ENCODE peak calls at places on chromosomes 3 and 15, in four cellular contexts. One of them, this sample, is unnamed.

GRCh38 chr3:11391172-11391879 is 119.1 kb downstream of the ATG7 start:
- DNase-seq in MCF 10A: no peak
- DNase-seq in AG04450: no peak
- DNase-seq in AG10803: peak; percentile 39
- DNase-seq in this sample: no peak

GRCh38 chr3:4425707-4426106 is 41.4 kb downstream of the SUMF1 start:
- DNase-seq in MCF 10A: no peak
- DNase-seq in AG04450: no peak
- DNase-seq in AG10803: no peak
- DNase-seq in this sample: no peak

GRCh38 chr15:100866386-100867330 is 13.0 kb upstream of the ALDH1A3 start:
- DNase-seq in MCF 10A: no peak
- DNase-seq in AG04450: no peak
- DNase-seq in AG10803: no peak
- DNase-seq in this sample: no peak

GRCh38 chr3:172367205-172368105 is 80.8 kb downstream of the GHSR start:
- DNase-seq in MCF 10A: no peak
- DNase-seq in AG04450: no peak
- DNase-seq in AG10803: no peak
- DNase-seq in this sample: no peak

GRCh38 chr15:64938192-64938591 is 26.5 kb downstream of the ANKDD1A start:
- DNase-seq in MCF 10A: peak; percentile 66
- DNase-seq in AG04450: no peak
- DNase-seq in AG10803: no peak
- DNase-seq in this sample: no peak

GRCh38 chr3:31934018-31934417 is 47.0 kb downstream of the OSBPL10 start:
- DNase-seq in MCF 10A: peak; percentile 45
- DNase-seq in AG04450: no peak
- DNase-seq in AG10803: no peak
- DNase-seq in this sample: no peak

GRCh38 chr15:84684092-84684491 is 26.1 kb upstream of the NMB start:
- DNase-seq in MCF 10A: peak; percentile 17
- DNase-seq in AG04450: no peak
- DNase-seq in AG10803: no peak
- DNase-seq in this sample: no peak

GRCh38 chr15:55552461-55552860 is 35.7 kb downstream of the PYGO1 start:
- DNase-seq in MCF 10A: no peak
- DNase-seq in AG04450: no peak
- DNase-seq in AG10803: no peak
- DNase-seq in this sample: no peak

GRCh38 chr3:117398166-117398954 is 688.8 kb downstream of the TUSC7 start:
- DNase-seq in MCF 10A: no peak
- DNase-seq in AG04450: no peak
- DNase-seq in AG10803: no peak
- DNase-seq in this sample: no peak

GRCh38 chr3:10442151-10442795 is 63.1 kb downstream of the ATP2B2 start:
- DNase-seq in MCF 10A: no peak
- DNase-seq in AG04450: no peak
- DNase-seq in AG10803: peak; percentile 42
- DNase-seq in this sample: no peak

GRCh38 chr3:127796751-127797150 is 25.6 kb downstream of the MGLL start:
- DNase-seq in MCF 10A: no peak
- DNase-seq in AG04450: no peak
- DNase-seq in AG10803: no peak
- DNase-seq in this sample: peak; percentile 71

GRCh38 chr15:65171428-65171827 is 13.7 kb downstream of the CLPX start:
- DNase-seq in MCF 10A: no peak
- DNase-seq in AG04450: no peak
- DNase-seq in AG10803: no peak
- DNase-seq in this sample: no peak

GRCh38 chr3:184459355-184459754 is 79.5 kb downstream of the CHRD start:
- DNase-seq in MCF 10A: no peak
- DNase-seq in AG04450: peak; percentile 70
- DNase-seq in AG10803: peak; percentile 43
- DNase-seq in this sample: no peak

GRCh38 chr3:71709908-71710511 is 15.2 kb downstream of the EIF4E3 start:
- DNase-seq in MCF 10A: no peak
- DNase-seq in AG04450: no peak
- DNase-seq in AG10803: no peak
- DNase-seq in this sample: no peak

GRCh38 chr3:198071602-198072285 is 111.7 kb downstream of the LMLN start:
- DNase-seq in MCF 10A: peak; percentile 91
- DNase-seq in AG04450: peak; percentile 66
- DNase-seq in AG10803: peak; percentile 69
- DNase-seq in this sample: no peak

GRCh38 chr3:136664771-136665170 is 87.4 kb downstream of the STAG1 start:
- DNase-seq in MCF 10A: no peak
- DNase-seq in AG04450: no peak
- DNase-seq in AG10803: peak; percentile 17
- DNase-seq in this sample: no peak

GRCh38 chr3:112856537-112856936 is 9.9 kb upstream of the CD200R1L start:
- DNase-seq in MCF 10A: no peak
- DNase-seq in AG04450: no peak
- DNase-seq in AG10803: no peak
- DNase-seq in this sample: peak; percentile 72

GRCh38 chr15:61996056-61996635 is 64.1 kb downstream of the VPS13C start:
- DNase-seq in MCF 10A: no peak
- DNase-seq in AG04450: no peak
- DNase-seq in AG10803: no peak
- DNase-seq in this sample: no peak

GRCh38 chr3:97928986-97929385 is 43.2 kb downstream of the RIOX2 start:
- DNase-seq in MCF 10A: no peak
- DNase-seq in AG04450: no peak
- DNase-seq in AG10803: no peak
- DNase-seq in this sample: no peak
- TF ChIP-seq CTCF in MCF 10A: no peak
- TF ChIP-seq CTCF in AG04450: no peak
- TF ChIP-seq CTCF in AG10803: no peak
- TF ChIP-seq CTCF in this sample: no peak

GRCh38 chr3:73419179-73419803 is 205.4 kb downstream of the PDZRN3 start:
- DNase-seq in MCF 10A: no peak
- DNase-seq in AG04450: peak; percentile 72
- DNase-seq in AG10803: peak; percentile 79
- DNase-seq in this sample: no peak
- TF ChIP-seq CTCF in MCF 10A: no peak
- TF ChIP-seq CTCF in AG04450: peak; percentile 61
- TF ChIP-seq CTCF in AG10803: peak; percentile 54
- TF ChIP-seq CTCF in this sample: peak; percentile 46

GRCh38 chr3:8994226-8994625 is 31.0 kb upstream of the RAD18 start:
- DNase-seq in MCF 10A: no peak
- DNase-seq in AG04450: no peak
- DNase-seq in AG10803: no peak
- DNase-seq in this sample: no peak

GRCh38 chr3:8997151-8997550 is 33.9 kb upstream of the RAD18 start:
- DNase-seq in MCF 10A: no peak
- DNase-seq in AG04450: no peak
- DNase-seq in AG10803: no peak
- DNase-seq in this sample: no peak

GRCh38 chr3:9000041-9000440 is 36.8 kb upstream of the RAD18 start:
- DNase-seq in MCF 10A: no peak
- DNase-seq in AG04450: no peak
- DNase-seq in AG10803: no peak
- DNase-seq in this sample: no peak

GRCh38 chr3:8996216-8996615 is 32.9 kb upstream of the RAD18 start:
- DNase-seq in MCF 10A: no peak
- DNase-seq in AG04450: no peak
- DNase-seq in AG10803: no peak
- DNase-seq in this sample: no peak

GRCh38 chr3:8996681-8997121 is 33.4 kb upstream of the RAD18 start:
- DNase-seq in MCF 10A: no peak
- DNase-seq in AG04450: peak; percentile 11
- DNase-seq in AG10803: peak; percentile 68
- DNase-seq in this sample: no peak
- TF ChIP-seq CTCF in MCF 10A: no peak
- TF ChIP-seq CTCF in AG04450: peak; percentile 46
- TF ChIP-seq CTCF in AG10803: peak; percentile 51
- TF ChIP-seq CTCF in this sample: no peak

GRCh38 chr15:32112101-32112500 is 81.8 kb downstream of the CHRNA7 start:
- DNase-seq in MCF 10A: no peak
- DNase-seq in AG04450: no peak
- DNase-seq in AG10803: no peak
- DNase-seq in this sample: no peak
- TF ChIP-seq CTCF in MCF 10A: no peak
- TF ChIP-seq CTCF in AG04450: no peak
- TF ChIP-seq CTCF in AG10803: no peak
- TF ChIP-seq CTCF in this sample: no peak

DNA sequence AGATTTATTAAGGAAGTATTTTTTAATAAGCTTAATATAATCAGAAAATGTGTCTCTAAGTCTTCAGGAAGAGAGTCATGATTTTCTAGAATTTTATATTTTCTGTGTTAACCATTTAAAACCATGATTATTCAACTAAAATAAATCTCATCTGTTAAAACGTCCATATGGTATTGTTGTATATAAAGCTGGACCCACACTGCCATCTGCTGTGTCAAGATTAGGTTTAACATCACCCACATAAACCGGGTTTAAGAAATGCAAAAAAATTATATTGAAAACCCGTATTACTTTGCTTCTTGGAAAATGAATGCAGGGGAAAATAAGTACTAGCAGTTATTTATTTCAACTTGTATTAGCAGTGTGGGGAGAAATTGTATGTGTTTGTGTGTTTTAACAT is 9.5 kb upstream of the CCDC66 start:
- DNase-seq in MCF 10A: peak; percentile 28
- DNase-seq in AG04450: no peak
- DNase-seq in AG10803: no peak
- DNase-seq in this sample: no peak
- TF ChIP-seq CTCF in MCF 10A: peak; percentile 8
- TF ChIP-seq CTCF in AG04450: no peak
- TF ChIP-seq CTCF in AG10803: no peak
- TF ChIP-seq CTCF in this sample: no peak